ENCODE peak calls at places on chromosome 9, in nine cellular contexts. H is Peyer's patch, I is left ventricle myocardium inferior, X is tibial artery, N is psoas muscle, U is ovary, A is mammary epithelial cell, C is endodermal cell, Z is IMR-90. M is an unnamed sample.
A peak's percentile ranks its signal among the peaks of the same experiment; 100 is the strongest.

GRCh38 chr9:108864446-108864845 is 2.4 kb downstream of the ACTL7A start:
- DNase-seq in H (no peak), I (no peak), X (no peak), N (no peak), U (no peak), A (no peak), C (no peak), Z (no peak), M (no peak)

GRCh38 chr9:133260334-133261102 is 14.5 kb downstream of the ABO start:
- DNase-seq in H (no peak), I (no peak), X (peak; percentile 59), N (no peak), U (no peak), A (no peak), C (no peak), Z (no peak), M (no peak)

GRCh38 chr9:75974006-75974766 is 83.7 kb downstream of the PCSK5 start:
- DNase-seq in H (no peak), I (no peak), X (no peak), N (no peak), U (no peak), A (no peak), C (no peak), Z (no peak), M (no peak)

GRCh38 chr9:131420913-131421312 is 27.0 kb downstream of the PRRC2B start:
- DNase-seq in H (no peak), I (no peak), X (no peak), N (peak; percentile 18), U (peak; percentile 36), A (peak; percentile 47), C (no peak), Z (peak; percentile 60), M (no peak)

GRCh38 chr9:78273761-78274160 is 23.2 kb upstream of the PSAT1 start:
- DNase-seq in H (no peak), I (no peak), X (no peak), N (no peak), U (no peak), A (no peak), C (no peak), Z (peak; percentile 74), M (no peak)

GRCh38 chr9:38074441-38074943 is 5.5 kb upstream of the SHB start:
- DNase-seq in H (no peak), I (no peak), X (no peak), N (no peak), U (no peak), A (no peak), C (peak; percentile 31), Z (peak; percentile 61), M (no peak)

GRCh38 chr9:130689937-130690700 is 3.5 kb upstream of the EXOSC2 start:
- DNase-seq in H (peak; percentile 23), I (no peak), X (peak; percentile 83), N (no peak), U (peak; percentile 66), A (peak; percentile 98), C (peak; percentile 86), Z (peak; percentile 94), M (no peak)

GRCh38 chr9:93984860-93985259 is 29.7 kb upstream of the BARX1 start:
- DNase-seq in H (no peak), I (no peak), X (no peak), N (no peak), U (no peak), A (no peak), C (no peak), Z (no peak), M (no peak)

GRCh38 chr9:110029422-110029814 is 178.5 kb downstream of the C9orf152 start:
- DNase-seq in H (no peak), I (no peak), X (peak; percentile 71), N (no peak), U (no peak), A (peak; percentile 80), C (no peak), Z (peak; percentile 85), M (no peak)

GRCh38 chr9:27791311-27791710 is 218.0 kb upstream of the C9orf72 start:
- DNase-seq in H (no peak), I (no peak), X (no peak), N (no peak), U (no peak), A (peak; percentile 67), C (no peak), Z (no peak), M (no peak)

GRCh38 chr9:97591535-97591934 is 41.6 kb downstream of the TSTD2 start:
- DNase-seq in H (no peak), I (no peak), X (no peak), N (no peak), U (no peak), A (no peak), C (no peak), Z (no peak), M (no peak)

DNA sequence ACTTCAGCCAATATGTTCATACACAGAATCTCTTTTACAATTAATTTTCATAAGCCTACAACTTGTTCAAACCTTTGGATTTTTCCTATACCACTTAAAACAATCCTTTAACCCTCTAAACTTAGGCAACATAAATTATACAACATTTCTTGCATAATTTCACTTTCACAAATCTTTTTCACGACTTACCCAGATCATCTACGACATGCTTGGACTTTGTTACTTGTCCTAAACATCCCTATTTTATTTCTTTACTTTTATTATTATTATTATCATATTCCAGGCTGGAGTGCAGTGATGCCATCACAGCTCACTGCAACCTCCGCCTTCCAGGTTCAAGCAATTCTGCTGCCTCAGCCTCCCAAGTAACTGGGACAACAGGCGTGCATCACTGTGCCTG is 68.0 kb downstream of the CACNA1B start:
- DNase-seq in H (no peak), I (no peak), X (no peak), N (no peak), U (no peak), A (peak; percentile 4), C (no peak), Z (no peak), M (no peak)
- H3K9me3 ChIP-seq in H (peaks cover 13% of the 10 kb centered on the region), I (peaks cover 50% of the 10 kb centered on the region), X (peaks cover 5% of the 10 kb centered on the region), N (no peaks in the 10 kb centered on the region), U (no peaks in the 10 kb centered on the region), A (peaks cover 27% of the 10 kb centered on the region), C (peaks cover 79% of the 10 kb centered on the region), Z (peaks cover 44% of the 10 kb centered on the region), M (no peaks in the 10 kb centered on the region)

DNA sequence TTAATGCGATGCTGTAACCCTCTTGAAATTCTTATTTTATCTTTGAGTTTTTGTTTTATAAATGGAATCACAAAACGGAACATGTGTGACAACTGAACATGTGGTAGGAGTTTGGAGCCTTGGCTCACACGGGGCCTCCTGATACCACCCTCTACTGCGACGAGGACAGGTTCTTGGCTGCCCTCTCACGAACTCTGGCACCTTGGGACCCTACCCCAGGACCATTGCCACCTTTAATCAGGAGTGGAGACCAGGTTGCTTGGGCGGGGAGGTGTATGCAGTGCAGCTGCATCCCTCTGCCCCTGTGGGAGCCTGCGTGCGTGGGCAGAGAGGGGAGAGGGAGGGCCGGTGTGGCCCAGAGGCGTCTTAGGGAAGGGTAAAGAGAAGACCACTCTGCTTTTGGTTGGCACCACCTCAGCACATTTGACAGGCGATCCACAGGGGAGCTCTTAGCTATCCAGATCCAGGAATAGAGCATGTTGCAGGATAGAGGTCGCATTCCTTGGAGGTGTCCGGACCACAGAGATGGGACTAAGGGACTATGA is 753.9 kb upstream of the PTPRD start:
- DNase-seq in H (no peak), I (no peak), X (no peak), N (no peak), U (no peak), A (no peak), C (no peak), Z (no peak), M (no peak)
- H3K9me3 ChIP-seq in H (no peaks in the 10 kb centered on the region), I (no peaks in the 10 kb centered on the region), X (no peaks in the 10 kb centered on the region), N (no peaks in the 10 kb centered on the region), U (no peaks in the 10 kb centered on the region), A (peaks cover 3% of the 10 kb centered on the region), C (no peaks in the 10 kb centered on the region), Z (peaks cover 3% of the 10 kb centered on the region), M (no peaks in the 10 kb centered on the region)

DNA sequence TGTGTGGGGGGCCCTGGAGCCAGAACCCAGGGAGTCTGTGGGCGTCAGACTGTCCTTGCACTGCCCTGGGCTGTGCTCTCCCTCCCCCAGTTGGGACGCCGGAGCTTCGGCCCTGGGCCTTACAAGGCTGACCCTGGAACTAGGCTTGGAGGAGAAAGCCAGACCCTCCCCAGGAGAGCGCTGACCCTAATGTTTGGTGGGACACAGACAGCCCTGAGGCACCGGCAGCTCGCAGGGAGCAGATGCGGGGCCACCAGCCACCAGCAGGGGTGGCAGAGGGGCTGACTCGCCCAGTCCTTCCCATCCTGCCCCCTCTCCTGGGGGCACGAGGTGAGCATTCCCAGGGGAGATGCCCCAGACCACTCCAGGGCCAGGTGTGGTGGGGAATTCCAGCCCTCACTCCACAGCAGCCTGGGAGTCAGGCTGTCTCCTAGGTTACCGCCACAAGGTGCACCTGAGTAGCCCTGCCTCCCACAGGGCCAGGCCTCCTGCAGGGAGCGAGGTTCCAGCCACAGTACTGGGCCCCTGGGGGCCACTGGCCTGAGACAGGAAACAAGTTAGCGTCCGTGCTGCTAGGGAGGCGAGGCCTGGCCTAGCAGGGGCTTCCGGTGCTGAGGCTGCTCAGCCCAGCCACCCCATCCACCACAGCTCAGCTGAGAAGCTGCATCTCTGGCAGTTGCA is 134.6 kb downstream of the OLFM1 start:
- DNase-seq in H (no peak), I (no peak), X (no peak), N (peak; percentile 39), U (no peak), A (no peak), C (peak; percentile 87), Z (no peak), M (no peak)
- H3K9me3 ChIP-seq in H (no peaks in the 10 kb centered on the region), I (no peaks in the 10 kb centered on the region), X (no peaks in the 10 kb centered on the region), N (no peaks in the 10 kb centered on the region), U (no peaks in the 10 kb centered on the region), A (peaks cover 55% of the 10 kb centered on the region), C (no peaks in the 10 kb centered on the region), Z (peaks cover 64% of the 10 kb centered on the region), M (no peaks in the 10 kb centered on the region)

GRCh38 chr9:71885467-71885866 is 25.5 kb downstream of the ABHD17B start:
- DNase-seq in H (no peak), I (no peak), X (no peak), N (no peak), U (no peak), A (no peak), C (no peak), Z (no peak), M (no peak)

GRCh38 chr9:71884005-71884404 is 27.0 kb downstream of the ABHD17B start:
- DNase-seq in H (no peak), I (no peak), X (no peak), N (no peak), U (no peak), A (no peak), C (no peak), Z (no peak), M (no peak)

GRCh38 chr9:71890042-71890680 is 20.8 kb downstream of the ABHD17B start:
- DNase-seq in H (no peak), I (no peak), X (no peak), N (no peak), U (no peak), A (no peak), C (no peak), Z (no peak), M (no peak)

GRCh38 chr9:71891557-71892189 is 19.3 kb downstream of the ABHD17B start:
- DNase-seq in H (no peak), I (no peak), X (no peak), N (no peak), U (no peak), A (no peak), C (no peak), Z (no peak), M (no peak)

DNA sequence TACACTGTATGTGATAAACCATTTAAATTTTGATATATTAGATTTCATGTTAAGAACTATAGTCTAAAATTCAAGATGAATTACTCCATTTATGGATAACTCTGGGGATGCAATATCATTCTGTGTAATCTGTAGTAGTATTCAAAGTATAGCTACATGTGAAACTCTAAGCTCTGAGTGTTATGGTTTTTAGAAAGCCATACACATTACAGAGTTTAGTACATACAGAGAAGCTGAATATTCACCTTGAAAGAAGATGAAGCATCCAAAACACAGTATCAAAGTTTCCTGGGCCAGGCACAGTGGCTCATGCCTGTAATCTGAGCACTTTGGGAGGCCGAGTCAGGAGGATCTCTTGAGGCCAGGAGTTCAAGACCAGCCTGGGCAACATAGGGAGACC is 25.0 kb downstream of the ABHD17B start:
- DNase-seq in H (no peak), I (no peak), X (no peak), N (no peak), U (no peak), A (no peak), C (no peak), Z (no peak), M (no peak)
- H3K9me3 ChIP-seq in H (no peaks in the 10 kb centered on the region), I (peaks cover 30% of the 10 kb centered on the region), X (no peaks in the 10 kb centered on the region), N (peaks cover 15% of the 10 kb centered on the region), U (no peaks in the 10 kb centered on the region), A (peaks cover 3% of the 10 kb centered on the region), C (peaks cover 20% of the 10 kb centered on the region), Z (peaks cover 3% of the 10 kb centered on the region), M (peaks cover 2% of the 10 kb centered on the region)

M was measured in T-helper 17 cell.